ENCODE peak calls at places on chromosomes 7 and 10, in five cellular contexts. F is AML-193, B is neural progenitor cell, O is NCI-H345, A is T-cell. X is an unnamed sample.

GRCh38 chr10:49387029-49387428 is 8.9 kb downstream of the DRGX start:
- DNase-seq in A (no peak), F (no peak), B (no peak), O (no peak), X (no peak)

GRCh38 chr10:119315128-119316001 is 108.0 kb downstream of the GRK5 start:
- DNase-seq in B (peak), F (peak), O (peak), A (no peak), X (peak)

GRCh38 chr10:72058989-72059842 is 29.1 kb downstream of the SPOCK2 start:
- DNase-seq in A (no peak), F (no peak), O (no peak), B (no peak), X (no peak)

GRCh38 chr7:94972296-94972695 is 64.9 kb downstream of the PPP1R9A start:
- DNase-seq in B (no peak), F (no peak), O (no peak), A (no peak), X (no peak)

GRCh38 chr7:5598769-5599371 is 175.2 kb upstream of the TNRC18 start:
- DNase-seq in O (no peak), A (no peak), B (peak), F (no peak), X (peak)

GRCh38 chr7:151315038-151315655 is 26.5 kb upstream of the NUB1 start:
- DNase-seq in A (peak), F (peak), B (peak), O (peak), X (peak)

GRCh38 chr7:12570529-12571461 is at the start of gene SCIN:
- DNase-seq in B (peak), F (no peak), O (peak), A (no peak), X (peak)

GRCh38 chr10:121710971-121711370 is 112.7 kb upstream of the FGFR2 start:
- DNase-seq in B (no peak), O (no peak), F (no peak), A (no peak), X (no peak)

X was measured in ELF-1.